ENCODE peak calls at places on chromosome 10, in four cellular contexts. Q is NT2/D1; O is activated naive CD8-positive, alpha-beta T cell treated with anti-CD3 and anti-CD28 coated beads, Interleukin-2, amount 50 U/mL, for 24 hours; B is cardiac fibroblast. X is an unnamed sample.

GRCh38 chr10:71740069-71740468 is 20.5 kb upstream of the C10orf105 start:
- DNase-seq in Q (no peak), O (no peak), B (peak), X (no peak)

GRCh38 chr10:71754562-71754961 is 18.8 kb downstream of the VSIR start:
- DNase-seq in Q (no peak), O (no peak), B (no peak), X (no peak)

GRCh38 chr10:71270301-71270777 is 48.7 kb upstream of the SLC29A3 start:
- DNase-seq in Q (peak), O (peak), B (peak), X (peak)

GRCh38 chr10:12181065-12181775 is 14.5 kb downstream of the NUDT5 start:
- DNase-seq in Q (no peak), O (peak), B (peak), X (peak)

GRCh38 chr10:115861864-115862263 is 411.1 kb downstream of the GFRA1 start:
- DNase-seq in Q (no peak), O (no peak), B (no peak), X (no peak)

GRCh38 chr10:107280293-107280692 is 115.8 kb upstream of the SORCS1 start:
- DNase-seq in Q (no peak), O (no peak), B (no peak), X (no peak)

GRCh38 chr10:69810097-69810496 is 8.4 kb downstream of the COL13A1 start:
- DNase-seq in Q (no peak), O (no peak), B (no peak), X (no peak)

GRCh38 chr10:13152286-13152685 is 9.1 kb upstream of the MCM10 start:
- DNase-seq in Q (no peak), O (no peak), B (no peak), X (no peak)

GRCh38 chr10:5623081-5623748 is 43.2 kb downstream of the ASB13 start:
- DNase-seq in Q (peak), O (peak), B (peak), X (peak)

GRCh38 chr10:62083413-62083794 is 181.9 kb downstream of the ARID5B start:
- DNase-seq in Q (no peak), O (no peak), B (peak), X (peak)

GRCh38 chr10:118501637-118502440 is 93.6 kb downstream of the PRLHR start:
- DNase-seq in Q (no peak), O (no peak), B (peak), X (no peak)

GRCh38 chr10:35887686-35888085 is 245.6 kb upstream of the FZD8 start:
- DNase-seq in Q (no peak), O (no peak), B (no peak), X (no peak)

GRCh38 chr10:35906155-35906554 is 264.1 kb upstream of the FZD8 start:
- DNase-seq in Q (no peak), O (no peak), B (no peak), X (peak)

GRCh38 chr10:115092555-115093285 is 445 bp upstream of the ATRNL1 start:
- DNase-seq in Q (peak), O (peak), B (peak), X (peak)

GRCh38 chr10:14772399-14772798 is 2.3 kb downstream of the FAM107B start:
- DNase-seq in Q (no peak), O (no peak), B (peak), X (peak)

GRCh38 chr10:42936580-42936979 is 140.3 kb upstream of the RET start:
- DNase-seq in Q (no peak), O (no peak), B (no peak), X (no peak)

GRCh38 chr10:8262317-8262716 is 207.8 kb downstream of the GATA3 start:
- DNase-seq in Q (no peak), O (no peak), B (no peak), X (no peak)